ENCODE peak calls at places on chromosomes 3 and 15, in four cellular contexts. X is GM23338, F is SK-N-SH, P is mesenchymal stem cell. G is an unnamed sample.

GRCh38 chr15:60757273-60757672 is 278.3 kb upstream of the ICE2 start:
- DNase-seq in X (no peak), F (no peak), P (no peak), G (no peak)

GRCh38 chr3:124882749-124883148 is 4.4 kb downstream of the ITGB5 start:
- DNase-seq in X (peak; percentile 42), F (no peak), P (peak; percentile 60), G (no peak)

GRCh38 chr15:92899910-92900711 is at the start of gene CHD2:
- DNase-seq in X (peak; percentile 95), F (peak; percentile 84), P (peak; percentile 94), G (peak; percentile 85)

GRCh38 chr3:147921044-147921443 is 511.9 kb downstream of the ZIC1 start:
- DNase-seq in X (no peak), F (no peak), P (no peak), G (no peak)

GRCh38 chr3:171001957-171002694 is 24.4 kb downstream of the SLC2A2 start:
- DNase-seq in X (no peak), F (no peak), P (peak; percentile 71), G (no peak)

GRCh38 chr3:107767897-107768605 is 245.3 kb downstream of the BBX start:
- DNase-seq in X (no peak), F (no peak), P (no peak), G (no peak)

GRCh38 chr3:76941376-76941775 is 98.5 kb upstream of the ROBO2 start:
- DNase-seq in X (no peak), F (no peak), P (no peak), G (no peak)

GRCh38 chr3:13103416-13104058 is 30.3 kb upstream of the IQSEC1 start:
- DNase-seq in X (no peak), F (no peak), P (no peak), G (no peak)

GRCh38 chr15:50146661-50147060 is 27.6 kb upstream of the ATP8B4 start:
- DNase-seq in X (no peak), F (no peak), P (no peak), G (no peak)

GRCh38 chr3:129233538-129233937 is 15.9 kb upstream of the COPG1 start:
- DNase-seq in X (no peak), F (no peak), P (no peak), G (no peak)

GRCh38 chr3:136979684-136980083 is 21.9 kb downstream of the IL20RB start:
- DNase-seq in X (no peak), F (no peak), P (peak; percentile 73), G (no peak)

GRCh38 chr15:68558318-68559305 is 20.2 kb upstream of the CORO2B start:
- DNase-seq in X (peak; percentile 62), F (no peak), P (no peak), G (no peak)

GRCh38 chr3:134649106-134649705 is 1.6 kb downstream of the KY start:
- DNase-seq in X (no peak), F (no peak), P (no peak), G (no peak)

GRCh38 chr15:65980824-65981456 is 111.6 kb downstream of the RAB11A start:
- DNase-seq in X (peak; percentile 96), F (peak; percentile 66), P (peak; percentile 67), G (no peak)

GRCh38 chr3:48478631-48479555 is 25.1 kb downstream of the SHISA5 start:
- DNase-seq in X (no peak), F (no peak), P (no peak), G (peak; percentile 85)

GRCh38 chr3:32937331-32937730 is 14.1 kb upstream of the CCR4 start:
- DNase-seq in X (no peak), F (no peak), P (peak; percentile 65), G (no peak)

GRCh38 chr15:93829115-93829849 is 402.1 kb upstream of the MCTP2 start:
- DNase-seq in X (no peak), F (peak; percentile 36), P (peak; percentile 14), G (no peak)

GRCh38 chr3:2098398-2099027 is at the start of gene CNTN4:
- DNase-seq in X (peak; percentile 82), F (peak; percentile 98), P (peak; percentile 82), G (no peak)

GRCh38 chr3:108862865-108863798 is 40.5 kb downstream of the TRAT1 start:
- DNase-seq in X (no peak), F (no peak), P (peak; percentile 60), G (peak; percentile 39)

GRCh38 chr3:116140100-116140689 is 305.1 kb downstream of the LSAMP start:
- DNase-seq in X (peak; percentile 53), F (no peak), P (peak; percentile 52), G (no peak)

GRCh38 chr3:57048052-57048671 is 12.3 kb upstream of the SPATA12 start:
- DNase-seq in X (no peak), F (no peak), P (peak; percentile 18), G (no peak)

GRCh38 chr15:80288131-80288530 is 36.1 kb upstream of the CTXND1 start:
- DNase-seq in X (no peak), F (no peak), P (no peak), G (no peak)

GRCh38 chr3:66354001-66354400 is 133.2 kb downstream of the SLC25A26 start:
- DNase-seq in X (no peak), F (no peak), P (no peak), G (no peak)

GRCh38 chr15:62606376-62607164 is 436.0 kb upstream of the TPM1 start:
- DNase-seq in X (no peak), F (no peak), P (peak; percentile 97), G (no peak)

GRCh38 chr3:133130168-133130567 is 92.0 kb downstream of the TMEM108 start:
- DNase-seq in X (no peak), F (no peak), P (no peak), G (no peak)

GRCh38 chr15:35308802-35309201 is 223.7 kb upstream of the NANOGP8 start:
- DNase-seq in X (no peak), F (no peak), P (peak; percentile 89), G (no peak)

GRCh38 chr15:60531811-60532210 is 52.9 kb upstream of the ICE2 start:
- DNase-seq in X (no peak), F (no peak), P (no peak), G (no peak)

GRCh38 chr3:66527253-66527652 is 26.4 kb upstream of the LRIG1 start:
- DNase-seq in X (no peak), F (no peak), P (no peak), G (no peak)

GRCh38 chr3:45545476-45545875 is 49.1 kb upstream of the LIMD1 start:
- DNase-seq in X (no peak), F (no peak), P (peak; percentile 62), G (no peak)

GRCh38 chr15:90013503-90013937 is 12.4 kb downstream of the ZNF710 start:
- DNase-seq in X (no peak), F (no peak), P (no peak), G (peak; percentile 77)

GRCh38 chr15:95557226-95558046 is 773.1 kb upstream of the NR2F2 start:
- DNase-seq in X (no peak), F (no peak), P (peak; percentile 95), G (no peak)

GRCh38 chr3:50117120-50117519 is 28.4 kb downstream of the RBM5 start:
- DNase-seq in X (no peak), F (no peak), P (no peak), G (no peak)

GRCh38 chr3:50111757-50112156 is 23.0 kb downstream of the RBM5 start:
- DNase-seq in X (no peak), F (no peak), P (no peak), G (no peak)

GRCh38 chr3:50118237-50118636 is 29.5 kb downstream of the RBM5 start:
- DNase-seq in X (no peak), F (no peak), P (no peak), G (no peak)

GRCh38 chr3:50112462-50112861 is 23.7 kb downstream of the RBM5 start:
- DNase-seq in X (no peak), F (no peak), P (peak; percentile 35), G (no peak)
- H3K4me1 ChIP-seq in X (no peaks in the 10 kb centered on the region), F (no peaks in the 10 kb centered on the region), P (peaks cover 2% of the 10 kb centered on the region), G (no peaks in the 10 kb centered on the region)

DNA sequence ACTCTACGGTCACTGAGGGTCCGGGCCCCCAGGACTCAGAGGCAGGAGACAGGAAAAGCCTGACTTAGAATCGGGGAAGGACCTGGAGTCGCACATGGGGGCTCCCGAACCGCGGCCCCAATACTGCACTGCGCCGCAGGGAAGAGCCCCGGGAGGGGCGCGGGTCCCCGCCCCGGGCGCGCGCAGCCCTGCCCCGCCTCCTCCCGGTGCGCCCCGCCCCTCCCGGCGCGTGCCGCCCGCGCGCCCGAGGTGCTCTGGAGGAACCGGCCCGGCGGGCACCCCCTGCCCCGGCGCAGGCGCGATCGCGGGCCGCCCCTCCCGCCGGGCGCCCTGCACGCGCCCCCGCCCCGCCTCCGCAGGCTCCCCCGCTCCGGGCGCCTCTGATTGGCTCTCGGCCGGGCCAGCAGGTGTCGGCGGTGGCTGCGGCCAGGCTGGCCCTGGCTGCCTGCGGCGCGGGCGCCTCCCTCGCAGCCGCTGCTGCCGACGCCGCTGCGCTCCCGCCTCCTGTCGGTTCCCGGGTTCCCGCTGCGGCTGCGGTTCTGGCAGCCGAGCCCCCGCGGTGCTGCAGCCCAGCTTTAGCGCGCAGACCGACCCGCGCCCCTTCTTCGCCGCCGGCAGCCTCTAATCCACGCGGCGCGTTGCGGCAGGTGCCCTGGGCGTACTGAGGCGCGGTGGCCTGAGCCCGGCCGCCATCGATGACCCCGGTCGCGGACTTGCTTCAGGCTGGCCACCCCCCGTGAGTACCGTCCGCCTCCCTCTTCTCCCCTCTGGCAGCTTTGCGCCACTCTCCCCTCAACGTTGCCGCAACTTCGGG is at the start of gene MYRIP:
- DNase-seq in X (peak; percentile 89), F (peak; percentile 96), P (no peak), G (no peak)
- H3K27ac ChIP-seq in X (no peak within 1 kb of the TSS), F (peak within 1 kb of the TSS; percentile 34), P (no peak within 1 kb of the TSS), G (no peak within 1 kb of the TSS)

GRCh38 chr3:177609613-177610012 is 412.3 kb upstream of the TBL1XR1 start:
- DNase-seq in X (no peak), F (no peak), P (no peak), G (no peak)

GRCh38 chr3:177608443-177608842 is 411.2 kb upstream of the TBL1XR1 start:
- DNase-seq in X (no peak), F (no peak), P (no peak), G (no peak)

GRCh38 chr3:177610262-177610661 is 413.0 kb upstream of the TBL1XR1 start:
- DNase-seq in X (peak; percentile 79), F (no peak), P (no peak), G (no peak)

GRCh38 chr3:177611781-177612389 is 414.6 kb upstream of the TBL1XR1 start:
- DNase-seq in X (peak; percentile 17), F (no peak), P (no peak), G (no peak)

GRCh38 chr3:177610677-177611654 is 413.7 kb upstream of the TBL1XR1 start:
- DNase-seq in X (peak; percentile 55), F (no peak), P (no peak), G (peak; percentile 18)
- H3K4me1 ChIP-seq in X (peaks cover 43% of the 10 kb centered on the region), F (peaks cover 5% of the 10 kb centered on the region), P (no peaks in the 10 kb centered on the region), G (peaks cover 9% of the 10 kb centered on the region)

GRCh38 chr3:63951492-63951891 is 39.3 kb upstream of the SCAANT1 start:
- DNase-seq in X (no peak), F (no peak), P (no peak), G (no peak)

GRCh38 chr3:63950698-63951097 is 38.5 kb upstream of the SCAANT1 start:
- DNase-seq in X (no peak), F (no peak), P (no peak), G (no peak)

GRCh38 chr3:63947594-63947993 is 35.4 kb upstream of the SCAANT1 start:
- DNase-seq in X (no peak), F (no peak), P (no peak), G (no peak)

GRCh38 chr3:63946753-63947152 is 34.6 kb upstream of the SCAANT1 start:
- DNase-seq in X (no peak), F (no peak), P (no peak), G (no peak)

DNA sequence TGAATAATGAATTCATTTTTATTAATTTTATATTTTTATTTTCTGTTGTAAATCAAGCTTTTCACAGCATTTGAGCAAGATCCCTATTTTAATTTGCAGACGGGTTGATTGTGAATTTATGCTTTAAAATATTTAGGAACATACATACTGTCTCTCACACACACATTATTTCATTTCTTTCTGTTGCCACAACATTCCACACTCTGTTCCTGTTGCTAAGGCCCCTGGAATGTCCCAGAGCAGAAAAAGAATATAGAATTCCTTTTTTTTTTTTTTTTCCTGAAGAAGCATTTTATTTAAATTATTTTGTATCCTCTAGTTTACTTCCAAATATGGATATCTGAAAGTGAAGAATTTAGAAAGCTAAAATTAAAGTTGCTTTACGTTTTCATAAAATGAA is 36.8 kb upstream of the SCAANT1 start:
- DNase-seq in X (peak; percentile 36), F (no peak), P (peak; percentile 87), G (no peak)
- H3K27ac ChIP-seq in X (no peak overlapping the region), F (no peak overlapping the region), P (no peak overlapping the region), G (no peak overlapping the region)

G was measured in CD4-positive, alpha-beta memory T cell.